ENCODE peak calls at places on chromosomes 5 and 9, in ten cellular contexts. One of them, this sample, is unnamed.

GRCh38 chr9:122309861-122310260 is 45.2 kb downstream of the MRRF start:
- DNase-seq in pancreas: no peak
- DNase-seq in CD4-positive, alpha-beta memory T cell: no peak
- DNase-seq in lower lobe of right lung: no peak
- DNase-seq in aorta: no peak
- DNase-seq in right atrium auricular region: no peak
- DNase-seq in prostate gland: no peak
- DNase-seq in adrenal gland: no peak
- DNase-seq in left ventricle myocardium inferior: no peak
- DNase-seq in endodermal cell: no peak
- DNase-seq in this sample: no peak

GRCh38 chr5:164000241-164000640 is 494.8 kb downstream of the MAT2B start:
- DNase-seq in left ventricle myocardium inferior: no peak
- DNase-seq in CD4-positive, alpha-beta memory T cell: no peak
- DNase-seq in pancreas: no peak
- DNase-seq in right atrium auricular region: no peak
- DNase-seq in lower lobe of right lung: no peak
- DNase-seq in prostate gland: no peak
- DNase-seq in adrenal gland: no peak
- DNase-seq in endodermal cell: no peak
- DNase-seq in aorta: no peak
- DNase-seq in this sample: no peak

GRCh38 chr5:33379757-33380156 is 61.0 kb upstream of the TARS1 start:
- DNase-seq in right atrium auricular region: no peak
- DNase-seq in endodermal cell: peak; percentile 68
- DNase-seq in CD4-positive, alpha-beta memory T cell: no peak
- DNase-seq in prostate gland: no peak
- DNase-seq in pancreas: no peak
- DNase-seq in left ventricle myocardium inferior: no peak
- DNase-seq in lower lobe of right lung: no peak
- DNase-seq in adrenal gland: no peak
- DNase-seq in aorta: peak; percentile 41
- DNase-seq in this sample: peak; percentile 9

GRCh38 chr9:91786132-91786896 is 163.7 kb downstream of the ROR2 start:
- DNase-seq in left ventricle myocardium inferior: no peak
- DNase-seq in endodermal cell: peak; percentile 41
- DNase-seq in aorta: no peak
- DNase-seq in pancreas: no peak
- DNase-seq in right atrium auricular region: no peak
- DNase-seq in adrenal gland: peak; percentile 13
- DNase-seq in CD4-positive, alpha-beta memory T cell: no peak
- DNase-seq in prostate gland: no peak
- DNase-seq in lower lobe of right lung: no peak
- DNase-seq in this sample: no peak

GRCh38 chr9:2559212-2560152 is 62.1 kb upstream of the VLDLR start:
- DNase-seq in pancreas: peak; percentile 84
- DNase-seq in left ventricle myocardium inferior: peak; percentile 87
- DNase-seq in right atrium auricular region: peak; percentile 90
- DNase-seq in endodermal cell: no peak
- DNase-seq in prostate gland: no peak
- DNase-seq in lower lobe of right lung: peak; percentile 46
- DNase-seq in CD4-positive, alpha-beta memory T cell: no peak
- DNase-seq in aorta: peak; percentile 81
- DNase-seq in adrenal gland: peak; percentile 80
- DNase-seq in this sample: no peak

GRCh38 chr9:93205045-93205768 is 21.3 kb downstream of the WNK2 start:
- DNase-seq in aorta: peak; percentile 90
- DNase-seq in endodermal cell: no peak
- DNase-seq in right atrium auricular region: peak; percentile 72
- DNase-seq in CD4-positive, alpha-beta memory T cell: no peak
- DNase-seq in left ventricle myocardium inferior: peak; percentile 82
- DNase-seq in pancreas: peak; percentile 64
- DNase-seq in prostate gland: peak; percentile 53
- DNase-seq in adrenal gland: no peak
- DNase-seq in lower lobe of right lung: peak; percentile 23
- DNase-seq in this sample: peak; percentile 67

GRCh38 chr5:42596817-42597216 is 159.8 kb upstream of the CCDC152 start:
- DNase-seq in right atrium auricular region: no peak
- DNase-seq in left ventricle myocardium inferior: no peak
- DNase-seq in prostate gland: no peak
- DNase-seq in aorta: no peak
- DNase-seq in adrenal gland: no peak
- DNase-seq in CD4-positive, alpha-beta memory T cell: no peak
- DNase-seq in pancreas: no peak
- DNase-seq in lower lobe of right lung: no peak
- DNase-seq in endodermal cell: no peak
- DNase-seq in this sample: no peak

GRCh38 chr5:34957857-34958690 is 28.7 kb downstream of the DNAJC21 start:
- DNase-seq in CD4-positive, alpha-beta memory T cell: peak; percentile 4
- DNase-seq in left ventricle myocardium inferior: no peak
- DNase-seq in adrenal gland: peak; percentile 25
- DNase-seq in aorta: no peak
- DNase-seq in lower lobe of right lung: no peak
- DNase-seq in endodermal cell: peak; percentile 73
- DNase-seq in pancreas: no peak
- DNase-seq in right atrium auricular region: no peak
- DNase-seq in prostate gland: no peak
- DNase-seq in this sample: peak; percentile 23

GRCh38 chr9:76598971-76599370 is 140.0 kb downstream of the GCNT1 start:
- DNase-seq in lower lobe of right lung: no peak
- DNase-seq in adrenal gland: no peak
- DNase-seq in CD4-positive, alpha-beta memory T cell: no peak
- DNase-seq in prostate gland: no peak
- DNase-seq in aorta: no peak
- DNase-seq in pancreas: no peak
- DNase-seq in endodermal cell: no peak
- DNase-seq in left ventricle myocardium inferior: no peak
- DNase-seq in right atrium auricular region: no peak
- DNase-seq in this sample: no peak

GRCh38 chr9:71364196-71364955 is 243.0 kb upstream of the TRPM3 start:
- DNase-seq in lower lobe of right lung: no peak
- DNase-seq in left ventricle myocardium inferior: no peak
- DNase-seq in adrenal gland: no peak
- DNase-seq in prostate gland: no peak
- DNase-seq in pancreas: no peak
- DNase-seq in right atrium auricular region: no peak
- DNase-seq in aorta: no peak
- DNase-seq in endodermal cell: no peak
- DNase-seq in CD4-positive, alpha-beta memory T cell: no peak
- DNase-seq in this sample: no peak

GRCh38 chr5:93044860-93045666 is 536.0 kb downstream of the NR2F1-AS1 start:
- DNase-seq in CD4-positive, alpha-beta memory T cell: no peak
- DNase-seq in prostate gland: no peak
- DNase-seq in endodermal cell: no peak
- DNase-seq in pancreas: no peak
- DNase-seq in aorta: no peak
- DNase-seq in right atrium auricular region: no peak
- DNase-seq in adrenal gland: no peak
- DNase-seq in lower lobe of right lung: no peak
- DNase-seq in left ventricle myocardium inferior: no peak
- DNase-seq in this sample: peak; percentile 9

GRCh38 chr5:132073231-132074013 is at the start of gene CSF2:
- DNase-seq in endodermal cell: no peak
- DNase-seq in aorta: peak; percentile 62
- DNase-seq in right atrium auricular region: no peak
- DNase-seq in CD4-positive, alpha-beta memory T cell: no peak
- DNase-seq in adrenal gland: no peak
- DNase-seq in prostate gland: no peak
- DNase-seq in left ventricle myocardium inferior: no peak
- DNase-seq in lower lobe of right lung: no peak
- DNase-seq in pancreas: no peak
- DNase-seq in this sample: no peak

GRCh38 chr5:178373711-178374110 is 141.1 kb upstream of the PHYKPL start:
- DNase-seq in right atrium auricular region: no peak
- DNase-seq in endodermal cell: no peak
- DNase-seq in adrenal gland: no peak
- DNase-seq in lower lobe of right lung: no peak
- DNase-seq in left ventricle myocardium inferior: no peak
- DNase-seq in prostate gland: no peak
- DNase-seq in aorta: peak; percentile 66
- DNase-seq in CD4-positive, alpha-beta memory T cell: no peak
- DNase-seq in pancreas: no peak
- DNase-seq in this sample: no peak

GRCh38 chr5:178370102-178370501 is 137.5 kb upstream of the PHYKPL start:
- DNase-seq in right atrium auricular region: no peak
- DNase-seq in left ventricle myocardium inferior: no peak
- DNase-seq in pancreas: no peak
- DNase-seq in endodermal cell: no peak
- DNase-seq in lower lobe of right lung: no peak
- DNase-seq in prostate gland: no peak
- DNase-seq in adrenal gland: no peak
- DNase-seq in CD4-positive, alpha-beta memory T cell: no peak
- DNase-seq in aorta: no peak
- DNase-seq in this sample: no peak

GRCh38 chr5:178372091-178372695 is 139.6 kb upstream of the PHYKPL start:
- DNase-seq in endodermal cell: no peak
- DNase-seq in pancreas: no peak
- DNase-seq in right atrium auricular region: no peak
- DNase-seq in CD4-positive, alpha-beta memory T cell: no peak
- DNase-seq in prostate gland: peak; percentile 32
- DNase-seq in aorta: peak; percentile 69
- DNase-seq in adrenal gland: no peak
- DNase-seq in lower lobe of right lung: no peak
- DNase-seq in left ventricle myocardium inferior: no peak
- DNase-seq in this sample: no peak

GRCh38 chr5:178368716-178369300 is 136.2 kb upstream of the PHYKPL start:
- DNase-seq in left ventricle myocardium inferior: no peak
- DNase-seq in CD4-positive, alpha-beta memory T cell: no peak
- DNase-seq in prostate gland: no peak
- DNase-seq in right atrium auricular region: no peak
- DNase-seq in lower lobe of right lung: no peak
- DNase-seq in aorta: peak; percentile 61
- DNase-seq in endodermal cell: no peak
- DNase-seq in pancreas: no peak
- DNase-seq in adrenal gland: no peak
- DNase-seq in this sample: no peak

GRCh38 chr5:178371362-178372090 is 138.9 kb upstream of the PHYKPL start:
- DNase-seq in CD4-positive, alpha-beta memory T cell: no peak
- DNase-seq in endodermal cell: peak; percentile 57
- DNase-seq in left ventricle myocardium inferior: no peak
- DNase-seq in pancreas: no peak
- DNase-seq in right atrium auricular region: no peak
- DNase-seq in prostate gland: no peak
- DNase-seq in aorta: peak; percentile 62
- DNase-seq in lower lobe of right lung: no peak
- DNase-seq in adrenal gland: no peak
- DNase-seq in this sample: peak; percentile 50
- H3K9me3 ChIP-seq in CD4-positive, alpha-beta memory T cell: no peaks in the 10 kb centered on the region
- H3K9me3 ChIP-seq in endodermal cell: peaks cover 16% of the 10 kb centered on the region
- H3K9me3 ChIP-seq in left ventricle myocardium inferior: no peaks in the 10 kb centered on the region
- H3K9me3 ChIP-seq in pancreas: no peaks in the 10 kb centered on the region
- H3K9me3 ChIP-seq in right atrium auricular region: no peaks in the 10 kb centered on the region
- H3K9me3 ChIP-seq in prostate gland: no peaks in the 10 kb centered on the region
- H3K9me3 ChIP-seq in aorta: no peaks in the 10 kb centered on the region
- H3K9me3 ChIP-seq in lower lobe of right lung: no peaks in the 10 kb centered on the region
- H3K9me3 ChIP-seq in adrenal gland: no peaks in the 10 kb centered on the region
- H3K9me3 ChIP-seq in this sample: no peaks in the 10 kb centered on the region

GRCh38 chr5:10524376-10525123 is 39.3 kb upstream of the ANKRD33B start:
- DNase-seq in adrenal gland: no peak
- DNase-seq in pancreas: no peak
- DNase-seq in lower lobe of right lung: no peak
- DNase-seq in prostate gland: no peak
- DNase-seq in right atrium auricular region: no peak
- DNase-seq in aorta: peak; percentile 70
- DNase-seq in left ventricle myocardium inferior: no peak
- DNase-seq in CD4-positive, alpha-beta memory T cell: no peak
- DNase-seq in endodermal cell: no peak
- DNase-seq in this sample: peak; percentile 99
- H3K27me3 ChIP-seq in adrenal gland: no peaks in the 10 kb centered on the region
- H3K27me3 ChIP-seq in pancreas: no peaks in the 10 kb centered on the region
- H3K27me3 ChIP-seq in lower lobe of right lung: no peaks in the 10 kb centered on the region
- H3K27me3 ChIP-seq in prostate gland: no peaks in the 10 kb centered on the region
- H3K27me3 ChIP-seq in right atrium auricular region: no peaks in the 10 kb centered on the region
- H3K27me3 ChIP-seq in aorta: no peaks in the 10 kb centered on the region
- H3K27me3 ChIP-seq in left ventricle myocardium inferior: no peaks in the 10 kb centered on the region
- H3K27me3 ChIP-seq in CD4-positive, alpha-beta memory T cell: no peaks in the 10 kb centered on the region
- H3K27me3 ChIP-seq in endodermal cell: no peaks in the 10 kb centered on the region
- H3K27me3 ChIP-seq in this sample: no peaks in the 10 kb centered on the region

DNA sequence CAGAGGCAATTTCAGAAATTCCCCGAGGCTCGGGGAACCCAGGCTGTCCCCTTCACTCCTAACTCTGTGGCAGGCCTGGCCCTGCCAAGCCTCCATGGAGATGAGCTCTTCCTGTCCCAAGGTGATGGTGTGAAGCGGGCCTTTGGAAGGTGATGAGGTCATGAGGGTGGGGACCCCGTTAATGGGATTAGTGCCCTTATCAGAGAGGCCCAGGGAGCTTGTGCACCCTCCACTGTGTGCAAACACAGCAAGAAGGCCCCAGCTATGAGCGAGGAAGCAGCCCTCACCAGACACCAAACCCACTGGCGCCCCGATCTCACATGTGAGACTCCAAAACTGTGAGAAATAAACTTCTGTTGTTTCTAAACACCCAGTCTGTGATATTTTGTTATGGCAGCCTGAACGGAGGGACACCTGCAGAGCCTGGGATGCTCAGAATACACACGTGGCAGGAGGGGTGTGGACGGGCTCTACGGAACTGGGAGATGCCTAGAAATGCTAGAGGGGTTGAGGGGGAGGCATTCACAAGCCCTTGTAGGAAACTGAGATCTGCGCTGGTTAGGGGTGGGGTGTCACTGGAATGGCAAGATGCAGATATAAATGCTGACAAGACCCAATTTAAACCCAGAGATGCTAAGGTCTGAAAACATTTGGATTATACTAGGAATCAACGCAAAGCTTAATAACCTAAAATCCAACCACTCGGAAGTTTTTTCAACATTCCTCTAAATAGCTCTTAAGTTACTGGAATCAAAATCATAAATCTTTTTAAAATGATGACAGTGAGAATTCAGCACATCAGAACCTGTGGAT is 46.9 kb downstream of the ADAMTS2 start:
- DNase-seq in lower lobe of right lung: no peak
- DNase-seq in endodermal cell: no peak
- DNase-seq in aorta: peak; percentile 58
- DNase-seq in right atrium auricular region: no peak
- DNase-seq in adrenal gland: no peak
- DNase-seq in pancreas: no peak
- DNase-seq in CD4-positive, alpha-beta memory T cell: no peak
- DNase-seq in prostate gland: no peak
- DNase-seq in left ventricle myocardium inferior: no peak
- DNase-seq in this sample: no peak
- H3K9me3 ChIP-seq in lower lobe of right lung: no peaks in the 10 kb centered on the region
- H3K9me3 ChIP-seq in endodermal cell: peaks cover 8% of the 10 kb centered on the region
- H3K9me3 ChIP-seq in aorta: no peaks in the 10 kb centered on the region
- H3K9me3 ChIP-seq in right atrium auricular region: peaks cover 4% of the 10 kb centered on the region
- H3K9me3 ChIP-seq in adrenal gland: no peaks in the 10 kb centered on the region
- H3K9me3 ChIP-seq in pancreas: no peaks in the 10 kb centered on the region
- H3K9me3 ChIP-seq in CD4-positive, alpha-beta memory T cell: no peaks in the 10 kb centered on the region
- H3K9me3 ChIP-seq in prostate gland: no peaks in the 10 kb centered on the region
- H3K9me3 ChIP-seq in left ventricle myocardium inferior: peaks cover 6% of the 10 kb centered on the region
- H3K9me3 ChIP-seq in this sample: no peaks in the 10 kb centered on the region

DNA sequence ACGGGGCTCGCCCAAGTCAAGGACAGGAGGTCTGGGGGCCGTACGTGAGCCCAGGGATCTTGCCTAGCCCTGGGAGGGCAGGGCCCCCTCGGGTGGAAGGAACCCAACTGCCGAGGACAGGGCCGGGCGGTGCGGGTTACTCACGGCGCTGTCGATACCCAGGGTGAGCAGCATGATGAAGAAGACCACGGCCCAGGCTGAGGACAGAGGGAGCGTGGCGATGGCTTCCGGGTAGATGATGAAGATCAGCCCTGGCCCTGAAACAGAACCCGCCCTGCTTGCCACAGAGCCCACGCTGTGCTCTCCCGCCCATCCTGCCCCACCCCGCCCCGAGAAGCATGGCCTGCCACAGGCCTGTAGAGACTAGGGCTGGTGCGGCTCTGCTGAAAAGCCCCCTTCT is 34.1 kb downstream of the SLC6A3 start:
- DNase-seq in endodermal cell: no peak
- DNase-seq in adrenal gland: no peak
- DNase-seq in lower lobe of right lung: peak; percentile 29
- DNase-seq in prostate gland: no peak
- DNase-seq in left ventricle myocardium inferior: peak; percentile 12
- DNase-seq in pancreas: no peak
- DNase-seq in aorta: peak; percentile 66
- DNase-seq in CD4-positive, alpha-beta memory T cell: no peak
- DNase-seq in right atrium auricular region: no peak
- DNase-seq in this sample: no peak
- H3K27me3 ChIP-seq in endodermal cell: no peaks in the 10 kb centered on the region
- H3K27me3 ChIP-seq in adrenal gland: peaks cover 3% of the 10 kb centered on the region
- H3K27me3 ChIP-seq in lower lobe of right lung: peaks cover 19% of the 10 kb centered on the region
- H3K27me3 ChIP-seq in prostate gland: peaks cover 4% of the 10 kb centered on the region
- H3K27me3 ChIP-seq in left ventricle myocardium inferior: peaks cover 91% of the 10 kb centered on the region
- H3K27me3 ChIP-seq in pancreas: no peaks in the 10 kb centered on the region
- H3K27me3 ChIP-seq in aorta: no peaks in the 10 kb centered on the region
- H3K27me3 ChIP-seq in CD4-positive, alpha-beta memory T cell: no peaks in the 10 kb centered on the region
- H3K27me3 ChIP-seq in right atrium auricular region: no peaks in the 10 kb centered on the region
- H3K27me3 ChIP-seq in this sample: no peaks in the 10 kb centered on the region

This sample was measured in WERI-Rb-1.